ENCODE peak calls at places on chromosomes 7 and 10, in six cellular contexts. One of them, this sample, is unnamed.

GRCh38 chr10:42952358-42952757 is 124.5 kb upstream of the RET start:
- DNase-seq in tibial nerve: no peak
- DNase-seq in CD8-positive, alpha-beta memory T cell: no peak
- DNase-seq in CD8-positive, alpha-beta T cell: peak
- DNase-seq in uterus: peak
- DNase-seq in fibroblast of lung: no peak
- DNase-seq in this sample: peak

GRCh38 chr10:100998991-100999741 is 442 bp upstream of the LZTS2 start:
- DNase-seq in uterus: peak
- DNase-seq in CD8-positive, alpha-beta T cell: peak
- DNase-seq in fibroblast of lung: peak
- DNase-seq in tibial nerve: peak
- DNase-seq in CD8-positive, alpha-beta memory T cell: peak
- DNase-seq in this sample: peak

GRCh38 chr7:19107392-19108147 is 9.9 kb downstream of the TWIST1 start:
- DNase-seq in fibroblast of lung: peak
- DNase-seq in CD8-positive, alpha-beta T cell: no peak
- DNase-seq in CD8-positive, alpha-beta memory T cell: no peak
- DNase-seq in tibial nerve: peak
- DNase-seq in uterus: peak
- DNase-seq in this sample: no peak

GRCh38 chr10:52677087-52677486 is 95.5 kb downstream of the MBL2 start:
- DNase-seq in fibroblast of lung: peak
- DNase-seq in uterus: no peak
- DNase-seq in CD8-positive, alpha-beta T cell: no peak
- DNase-seq in CD8-positive, alpha-beta memory T cell: no peak
- DNase-seq in tibial nerve: no peak
- DNase-seq in this sample: no peak

GRCh38 chr7:26976840-26977239 is 112.5 kb upstream of the SKAP2 start:
- DNase-seq in uterus: no peak
- DNase-seq in CD8-positive, alpha-beta memory T cell: no peak
- DNase-seq in fibroblast of lung: no peak
- DNase-seq in tibial nerve: no peak
- DNase-seq in CD8-positive, alpha-beta T cell: no peak
- DNase-seq in this sample: no peak

GRCh38 chr10:11177926-11178453 is 160.3 kb downstream of the CELF2 start:
- DNase-seq in uterus: no peak
- DNase-seq in fibroblast of lung: peak
- DNase-seq in CD8-positive, alpha-beta T cell: peak
- DNase-seq in tibial nerve: no peak
- DNase-seq in CD8-positive, alpha-beta memory T cell: no peak
- DNase-seq in this sample: peak

GRCh38 chr7:28376634-28377033 is 35.7 kb upstream of the CREB5 start:
- DNase-seq in fibroblast of lung: no peak
- DNase-seq in tibial nerve: no peak
- DNase-seq in uterus: no peak
- DNase-seq in CD8-positive, alpha-beta T cell: no peak
- DNase-seq in CD8-positive, alpha-beta memory T cell: no peak
- DNase-seq in this sample: no peak

GRCh38 chr10:59173414-59173813 is 3.0 kb upstream of the PHYHIPL start:
- DNase-seq in CD8-positive, alpha-beta memory T cell: no peak
- DNase-seq in tibial nerve: no peak
- DNase-seq in uterus: no peak
- DNase-seq in fibroblast of lung: no peak
- DNase-seq in CD8-positive, alpha-beta T cell: no peak
- DNase-seq in this sample: no peak

GRCh38 chr7:157235357-157236018 is 96.8 kb downstream of the UBE3C start:
- DNase-seq in uterus: no peak
- DNase-seq in CD8-positive, alpha-beta T cell: no peak
- DNase-seq in tibial nerve: no peak
- DNase-seq in CD8-positive, alpha-beta memory T cell: no peak
- DNase-seq in fibroblast of lung: peak
- DNase-seq in this sample: no peak

GRCh38 chr7:2482725-2483451 is 6.7 kb upstream of the GRIFIN start:
- DNase-seq in uterus: no peak
- DNase-seq in fibroblast of lung: no peak
- DNase-seq in tibial nerve: no peak
- DNase-seq in CD8-positive, alpha-beta T cell: no peak
- DNase-seq in CD8-positive, alpha-beta memory T cell: no peak
- DNase-seq in this sample: no peak

GRCh38 chr10:109047856-109048255 is 875.5 kb downstream of the XPNPEP1 start:
- DNase-seq in tibial nerve: no peak
- DNase-seq in fibroblast of lung: no peak
- DNase-seq in CD8-positive, alpha-beta memory T cell: no peak
- DNase-seq in uterus: no peak
- DNase-seq in CD8-positive, alpha-beta T cell: no peak
- DNase-seq in this sample: no peak

GRCh38 chr7:134865001-134865845 is 85.8 kb downstream of the CALD1 start:
- DNase-seq in uterus: no peak
- DNase-seq in fibroblast of lung: peak
- DNase-seq in CD8-positive, alpha-beta T cell: no peak
- DNase-seq in tibial nerve: no peak
- DNase-seq in CD8-positive, alpha-beta memory T cell: peak
- DNase-seq in this sample: no peak

GRCh38 chr7:44587843-44588711 is 6.0 kb upstream of the TMED4 start:
- DNase-seq in fibroblast of lung: peak
- DNase-seq in tibial nerve: peak
- DNase-seq in CD8-positive, alpha-beta memory T cell: peak
- DNase-seq in uterus: peak
- DNase-seq in CD8-positive, alpha-beta T cell: peak
- DNase-seq in this sample: no peak

GRCh38 chr10:26699631-26700030 is 2.1 kb downstream of the PDSS1 start:
- DNase-seq in uterus: no peak
- DNase-seq in fibroblast of lung: no peak
- DNase-seq in CD8-positive, alpha-beta T cell: no peak
- DNase-seq in CD8-positive, alpha-beta memory T cell: no peak
- DNase-seq in tibial nerve: no peak
- DNase-seq in this sample: no peak
- H3K27ac ChIP-seq in uterus: no peak
- H3K27ac ChIP-seq in fibroblast of lung: no peak
- H3K27ac ChIP-seq in CD8-positive, alpha-beta T cell: no peak
- H3K27ac ChIP-seq in CD8-positive, alpha-beta memory T cell: no peak
- H3K27ac ChIP-seq in tibial nerve: no peak
- H3K27ac ChIP-seq in this sample: no peak

GRCh38 chr10:35420827-35421552 is 84.7 kb downstream of the CCNY start:
- DNase-seq in tibial nerve: no peak
- DNase-seq in CD8-positive, alpha-beta memory T cell: no peak
- DNase-seq in CD8-positive, alpha-beta T cell: no peak
- DNase-seq in uterus: no peak
- DNase-seq in fibroblast of lung: peak
- DNase-seq in this sample: no peak
- H3K27ac ChIP-seq in tibial nerve: peak
- H3K27ac ChIP-seq in CD8-positive, alpha-beta memory T cell: no peak
- H3K27ac ChIP-seq in CD8-positive, alpha-beta T cell: no peak
- H3K27ac ChIP-seq in uterus: peak
- H3K27ac ChIP-seq in fibroblast of lung: peak
- H3K27ac ChIP-seq in this sample: peak

DNA sequence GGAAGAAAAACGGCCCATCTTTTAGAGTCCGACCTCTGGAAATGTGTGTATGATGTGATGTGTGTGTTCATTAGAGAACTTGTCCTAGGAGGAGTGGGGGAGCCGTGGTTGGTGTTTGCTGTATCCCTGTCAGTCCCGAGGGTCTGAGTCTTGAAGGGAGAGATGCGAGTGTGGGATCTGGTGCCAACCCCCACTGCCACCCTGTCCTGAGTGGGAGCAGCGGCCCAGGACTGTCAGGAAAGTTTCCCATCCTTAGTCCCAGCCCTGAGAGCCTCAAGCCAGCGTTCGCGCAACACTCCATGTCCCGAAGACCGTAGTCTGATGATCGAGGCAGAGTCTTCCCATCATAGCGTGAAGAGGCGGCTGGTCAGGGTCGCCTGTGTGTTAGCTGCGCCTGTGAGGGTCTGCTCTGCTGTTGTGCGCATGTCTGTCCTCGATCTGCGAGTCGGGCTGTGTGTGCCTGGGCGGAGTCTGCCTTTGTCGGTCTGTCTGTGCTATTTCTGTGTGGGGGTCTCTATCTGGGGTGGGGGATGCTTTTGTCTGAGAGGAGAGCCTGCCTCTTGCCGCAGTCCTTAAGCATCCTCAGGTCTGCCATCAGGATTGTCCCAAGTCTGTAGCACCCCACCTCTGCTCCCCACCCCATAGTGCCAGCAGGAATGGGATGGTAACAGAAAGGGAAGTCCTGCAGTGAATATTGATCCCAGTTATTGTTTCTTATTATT is 516 bp upstream of the CHAT start:
- DNase-seq in uterus: no peak
- DNase-seq in CD8-positive, alpha-beta T cell: no peak
- DNase-seq in tibial nerve: no peak
- DNase-seq in CD8-positive, alpha-beta memory T cell: no peak
- DNase-seq in fibroblast of lung: no peak
- DNase-seq in this sample: no peak
- H3K27ac ChIP-seq in uterus: no peak
- H3K27ac ChIP-seq in CD8-positive, alpha-beta T cell: no peak
- H3K27ac ChIP-seq in tibial nerve: no peak
- H3K27ac ChIP-seq in CD8-positive, alpha-beta memory T cell: no peak
- H3K27ac ChIP-seq in fibroblast of lung: no peak
- H3K27ac ChIP-seq in this sample: no peak

DNA sequence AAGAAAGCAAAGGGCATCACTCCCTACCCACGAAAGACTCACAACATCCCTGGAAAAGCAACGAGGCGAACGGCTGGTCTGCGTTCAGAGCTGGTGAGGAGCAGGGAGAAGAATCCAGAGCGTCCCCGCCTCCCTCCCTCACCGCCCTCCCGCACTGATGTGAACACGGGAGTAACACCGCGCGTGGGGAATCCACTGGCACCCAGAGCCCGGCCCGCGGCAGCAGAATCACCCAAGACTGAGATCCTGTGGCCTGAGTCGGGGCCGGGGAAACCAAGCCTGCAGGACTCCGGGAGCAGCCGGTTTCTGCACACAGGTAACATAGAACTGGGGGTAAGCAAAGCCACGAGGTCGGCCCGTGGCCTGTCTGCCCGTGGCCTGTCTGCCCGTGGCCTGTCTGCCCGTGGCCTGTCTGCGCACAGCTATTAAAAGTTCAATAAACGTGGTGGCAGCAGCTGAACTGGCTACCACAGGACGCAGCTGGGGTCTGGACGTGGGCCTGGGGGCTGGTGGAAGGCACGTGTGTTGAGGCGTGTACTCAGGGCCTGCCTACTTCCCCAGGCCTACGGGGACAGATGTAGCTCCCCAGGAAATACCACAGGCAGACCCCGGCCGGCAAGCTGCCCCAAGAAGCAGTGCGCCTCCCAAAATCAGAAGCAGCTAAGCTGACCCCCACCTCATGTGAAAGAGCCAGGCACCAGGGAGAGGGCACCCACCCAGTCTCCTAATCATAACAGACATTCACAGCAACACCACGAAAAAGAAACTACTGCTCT is 23.0 kb downstream of the DIP2C start:
- DNase-seq in CD8-positive, alpha-beta memory T cell: no peak
- DNase-seq in fibroblast of lung: no peak
- DNase-seq in tibial nerve: no peak
- DNase-seq in CD8-positive, alpha-beta T cell: no peak
- DNase-seq in uterus: no peak
- DNase-seq in this sample: no peak
- H3K27ac ChIP-seq in CD8-positive, alpha-beta memory T cell: no peak
- H3K27ac ChIP-seq in fibroblast of lung: peak
- H3K27ac ChIP-seq in tibial nerve: no peak
- H3K27ac ChIP-seq in CD8-positive, alpha-beta T cell: no peak
- H3K27ac ChIP-seq in uterus: no peak
- H3K27ac ChIP-seq in this sample: peak

GRCh38 chr7:30160329-30160728 is 25.5 kb downstream of the MTURN start:
- DNase-seq in tibial nerve: no peak
- DNase-seq in fibroblast of lung: no peak
- DNase-seq in uterus: no peak
- DNase-seq in CD8-positive, alpha-beta T cell: no peak
- DNase-seq in CD8-positive, alpha-beta memory T cell: no peak
- DNase-seq in this sample: no peak
- H3K27ac ChIP-seq in tibial nerve: peak
- H3K27ac ChIP-seq in fibroblast of lung: no peak
- H3K27ac ChIP-seq in uterus: no peak
- H3K27ac ChIP-seq in CD8-positive, alpha-beta T cell: no peak
- H3K27ac ChIP-seq in CD8-positive, alpha-beta memory T cell: no peak
- H3K27ac ChIP-seq in this sample: no peak

GRCh38 chr10:126738001-126738400 is 67.5 kb upstream of the C10orf90 start:
- DNase-seq in tibial nerve: no peak
- DNase-seq in CD8-positive, alpha-beta memory T cell: no peak
- DNase-seq in uterus: no peak
- DNase-seq in fibroblast of lung: peak
- DNase-seq in CD8-positive, alpha-beta T cell: no peak
- DNase-seq in this sample: no peak
- H3K27ac ChIP-seq in tibial nerve: no peak
- H3K27ac ChIP-seq in CD8-positive, alpha-beta memory T cell: no peak
- H3K27ac ChIP-seq in uterus: no peak
- H3K27ac ChIP-seq in fibroblast of lung: no peak
- H3K27ac ChIP-seq in CD8-positive, alpha-beta T cell: no peak
- H3K27ac ChIP-seq in this sample: no peak

DNA sequence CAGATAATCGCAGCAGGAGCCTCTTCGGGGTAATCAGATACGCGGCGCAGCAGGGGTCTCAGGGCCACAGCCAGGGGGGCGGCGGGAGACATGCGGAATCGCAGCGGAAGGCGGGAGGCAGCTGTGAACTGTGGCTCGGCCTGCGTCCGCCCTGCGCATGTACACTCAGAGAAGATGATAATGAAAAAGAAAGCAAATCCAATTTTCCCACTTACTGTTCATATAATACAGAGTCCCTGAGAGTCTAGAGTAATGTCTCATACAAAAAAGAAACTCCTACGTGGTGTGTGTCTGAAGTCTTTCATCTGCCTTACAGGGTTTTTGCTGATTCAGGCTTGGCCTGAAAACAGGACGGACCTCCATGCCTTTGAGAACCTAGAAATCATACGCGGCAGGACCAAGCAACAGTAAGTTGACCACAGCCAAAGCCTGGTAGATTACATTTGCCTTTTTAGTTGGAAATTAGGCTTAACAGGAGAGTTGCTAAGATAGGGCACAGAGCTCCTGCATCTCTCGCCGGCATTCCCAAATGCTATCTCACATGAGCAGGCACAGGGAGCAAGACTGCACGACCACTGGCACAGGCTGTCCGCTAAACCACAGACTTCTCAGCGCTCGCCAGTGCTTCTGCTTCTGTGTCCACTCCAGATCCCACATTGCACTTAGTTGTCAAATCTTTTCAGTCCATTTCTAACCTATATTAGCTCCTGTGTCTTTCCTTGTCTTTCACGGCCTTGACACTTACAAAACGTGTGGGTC is 138.7 kb downstream of the EGFR start:
- DNase-seq in CD8-positive, alpha-beta memory T cell: no peak
- DNase-seq in uterus: no peak
- DNase-seq in tibial nerve: no peak
- DNase-seq in fibroblast of lung: no peak
- DNase-seq in CD8-positive, alpha-beta T cell: no peak
- DNase-seq in this sample: peak
- H3K27ac ChIP-seq in CD8-positive, alpha-beta memory T cell: no peak
- H3K27ac ChIP-seq in uterus: peak
- H3K27ac ChIP-seq in tibial nerve: peak
- H3K27ac ChIP-seq in fibroblast of lung: peak
- H3K27ac ChIP-seq in CD8-positive, alpha-beta T cell: no peak
- H3K27ac ChIP-seq in this sample: peak

DNA sequence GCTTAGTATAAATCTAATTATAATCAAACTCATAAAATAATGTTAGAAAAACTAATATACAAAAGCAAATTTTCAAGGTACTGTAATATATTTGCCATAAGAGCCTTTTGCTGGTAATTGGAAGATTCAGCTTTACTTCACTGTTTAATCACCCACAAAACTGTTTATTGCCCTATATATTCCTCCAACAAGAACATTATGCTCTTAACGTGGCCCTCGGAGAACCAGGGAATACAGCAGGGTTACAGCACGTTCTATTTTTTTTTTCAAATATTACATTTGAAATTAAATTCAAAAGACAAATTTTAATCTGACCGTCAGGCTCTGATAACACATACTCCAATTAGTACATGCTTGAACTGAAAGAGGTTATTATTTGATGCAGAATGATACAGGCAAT is 336.3 kb upstream of the LRRN3 start:
- DNase-seq in tibial nerve: no peak
- DNase-seq in CD8-positive, alpha-beta T cell: no peak
- DNase-seq in uterus: no peak
- DNase-seq in fibroblast of lung: no peak
- DNase-seq in CD8-positive, alpha-beta memory T cell: no peak
- DNase-seq in this sample: no peak
- H3K27ac ChIP-seq in tibial nerve: no peak
- H3K27ac ChIP-seq in CD8-positive, alpha-beta T cell: no peak
- H3K27ac ChIP-seq in uterus: no peak
- H3K27ac ChIP-seq in fibroblast of lung: no peak
- H3K27ac ChIP-seq in CD8-positive, alpha-beta memory T cell: no peak
- H3K27ac ChIP-seq in this sample: no peak